ENCODE peak calls at places on chromosomes 3 and 15, in six cellular contexts. I, N, V, D, W and F are unnamed samples. For H3K4me1, the result is how much of the 10 kb centered on the place peaks cover.

GRCh38 chr3:134621824-134622223 is 29.0 kb downstream of the KY start:
- DNase-seq in D (no peak), W (no peak), I (no peak), V (no peak), N (no peak), F (no peak)

GRCh38 chr3:39910828-39911464 is 101.5 kb downstream of the MYRIP start:
- DNase-seq in V (no peak), W (peak), I (peak), N (no peak), D (no peak), F (peak)

GRCh38 chr15:64527263-64527984 is 67.0 kb downstream of the ZNF609 start:
- DNase-seq in V (peak), N (no peak), W (no peak), I (peak), D (no peak), F (no peak)

GRCh38 chr15:72787521-72787920 is 4.0 kb upstream of the ADPGK start:
- DNase-seq in W (no peak), I (no peak), N (no peak), V (no peak), D (no peak), F (no peak)

GRCh38 chr3:100352296-100353178 is 18.0 kb downstream of the NIT2 start:
- DNase-seq in D (no peak), I (peak), W (peak), N (no peak), V (no peak), F (no peak)

GRCh38 chr3:70882104-70882503 is 569.7 kb upstream of the MDFIC2 start:
- DNase-seq in I (no peak), N (no peak), D (no peak), V (peak), W (peak), F (peak)

GRCh38 chr3:185739264-185739701 is 85.6 kb downstream of the IGF2BP2 start:
- DNase-seq in N (no peak), D (no peak), I (no peak), V (no peak), W (peak), F (no peak)

GRCh38 chr15:45635191-45635638 is 386 bp downstream of the SQOR start:
- DNase-seq in W (peak), D (no peak), N (peak), V (peak), I (no peak), F (peak)

GRCh38 chr3:30619318-30619717 is 12.9 kb downstream of the TGFBR2 start:
- DNase-seq in I (no peak), V (no peak), N (no peak), W (no peak), D (no peak), F (no peak)

GRCh38 chr3:24161841-24162240 is 216.8 kb downstream of the NR1D2 start:
- DNase-seq in I (no peak), D (no peak), V (no peak), N (no peak), W (no peak), F (no peak)

GRCh38 chr3:64600246-64600645 is 87.6 kb downstream of the ADAMTS9 start:
- DNase-seq in W (no peak), V (no peak), N (no peak), I (no peak), D (no peak), F (no peak)

GRCh38 chr3:46607603-46608028 is 4.7 kb upstream of the FAM240A start:
- DNase-seq in I (no peak), D (no peak), W (no peak), V (peak), N (no peak), F (no peak)

GRCh38 chr15:51348688-51349087 is 7.2 kb downstream of the GLDN start:
- DNase-seq in V (no peak), N (no peak), I (no peak), D (no peak), W (no peak), F (no peak)

GRCh38 chr3:127212711-127213110 is 19.8 kb downstream of the PRR23E start:
- DNase-seq in V (no peak), W (no peak), I (no peak), N (no peak), D (no peak), F (no peak)

GRCh38 chr3:111998661-111999641 is at the start of gene TAGLN3:
- DNase-seq in V (no peak), I (peak), N (no peak), W (peak), D (no peak), F (peak)

GRCh38 chr3:53044371-53045106 is 1.3 kb downstream of the SFMBT1 start:
- DNase-seq in V (peak), D (no peak), W (peak), N (no peak), I (peak), F (peak)

GRCh38 chr3:88032245-88032644 is 26.6 kb downstream of the CGGBP1 start:
- DNase-seq in I (no peak), W (no peak), N (no peak), D (no peak), V (no peak), F (no peak)

GRCh38 chr3:146160233-146160963 is 586 bp downstream of the PLOD2 start:
- DNase-seq in W (peak), N (peak), I (peak), D (peak), V (peak), F (peak)

GRCh38 chr3:160163259-160163878 is 61.9 kb upstream of the C3orf80 start:
- DNase-seq in V (peak), D (no peak), W (peak), N (no peak), I (no peak), F (peak)

GRCh38 chr3:49006591-49007067 is 562 bp upstream of the WDR6 start:
- DNase-seq in I (no peak), W (peak), V (no peak), N (no peak), D (no peak), F (peak)

GRCh38 chr3:46713898-46714552 is 3.6 kb downstream of the PRSS50 start:
- DNase-seq in D (peak), V (no peak), N (no peak), W (no peak), I (no peak), F (no peak)

GRCh38 chr3:190694335-190695001 is 168.0 kb downstream of the GMNC start:
- DNase-seq in N (no peak), V (no peak), D (no peak), W (no peak), I (no peak), F (no peak)

GRCh38 chr3:103949690-103950089 is 1417.0 kb upstream of the ALCAM start:
- DNase-seq in W (no peak), N (no peak), D (no peak), I (peak), V (no peak), F (no peak)

GRCh38 chr15:86743283-86743903 is 663.7 kb downstream of the AGBL1 start:
- DNase-seq in I (peak), D (no peak), W (peak), N (no peak), V (peak), F (peak)

GRCh38 chr15:50330921-50331320 is 24.1 kb downstream of the GABPB1 start:
- DNase-seq in D (no peak), I (peak), V (peak), N (no peak), W (no peak), F (no peak)

GRCh38 chr15:77830041-77830440 is 197.3 kb upstream of the LINGO1 start:
- DNase-seq in I (peak), N (no peak), W (no peak), V (no peak), D (no peak), F (no peak)

GRCh38 chr3:40329081-40329480 is 19.6 kb downstream of the EIF1B start:
- DNase-seq in V (no peak), I (no peak), D (no peak), W (no peak), N (no peak), F (no peak)

GRCh38 chr3:4824948-4825325 is 154.3 kb upstream of the BHLHE40 start:
- DNase-seq in N (no peak), D (peak), V (peak), I (peak), W (peak), F (peak)

GRCh38 chr15:77591960-77592613 is 40.6 kb downstream of the LINGO1 start:
- DNase-seq in D (no peak), I (no peak), W (no peak), N (no peak), V (no peak), F (no peak)

GRCh38 chr3:194517333-194517732 is 30.5 kb upstream of the ATP13A3 start:
- DNase-seq in I (no peak), D (no peak), V (no peak), W (no peak), N (no peak), F (no peak)

GRCh38 chr3:53243165-53243564 is 12.7 kb downstream of the TKT start:
- DNase-seq in V (peak), I (no peak), D (no peak), N (no peak), W (no peak), F (peak)

GRCh38 chr3:125231895-125232294 is 19.3 kb upstream of the SLC12A8 start:
- DNase-seq in I (peak), N (no peak), D (peak), V (no peak), W (no peak), F (no peak)

GRCh38 chr3:30704931-30705890 is 98.8 kb downstream of the TGFBR2 start:
- DNase-seq in D (no peak), N (no peak), W (no peak), V (no peak), I (no peak), F (no peak)

DNA sequence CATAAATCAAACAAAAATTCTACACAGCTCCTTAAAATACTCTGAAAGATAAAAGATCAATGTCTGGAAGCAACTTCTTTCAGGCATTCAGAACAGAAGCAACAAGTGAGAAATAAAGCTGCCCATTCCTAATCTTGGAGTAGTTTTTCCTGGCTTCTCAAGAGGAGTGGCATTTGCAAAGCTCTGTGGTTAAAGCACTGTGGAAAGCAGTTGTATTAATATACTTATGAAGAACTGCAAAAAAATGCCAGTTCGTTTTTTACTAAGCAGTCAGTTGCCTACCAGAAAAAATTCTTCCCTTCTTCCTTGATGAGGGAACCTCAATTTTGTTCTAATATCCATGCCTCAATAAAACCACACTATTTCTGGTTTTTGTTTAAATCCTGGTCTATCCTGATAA is 197.8 kb downstream of the TNIK start:
- DNase-seq in I (no peak), V (no peak), D (peak), W (no peak), N (no peak), F (no peak)
- H3K4me1 ChIP-seq in I (under half), V (under half), D (under half), W (under half), N (under half), F (under half)

GRCh38 chr3:66492672-66493071 is 8.2 kb downstream of the LRIG1 start:
- DNase-seq in W (no peak), N (no peak), V (no peak), I (no peak), D (no peak), F (peak)

GRCh38 chr3:66489115-66489514 is 11.7 kb downstream of the LRIG1 start:
- DNase-seq in I (no peak), V (no peak), D (no peak), W (no peak), N (no peak), F (no peak)

GRCh38 chr3:66490214-66490613 is 10.6 kb downstream of the LRIG1 start:
- DNase-seq in N (no peak), W (no peak), V (no peak), D (no peak), I (no peak), F (peak)

GRCh38 chr3:66489577-66489976 is 11.2 kb downstream of the LRIG1 start:
- DNase-seq in D (no peak), I (no peak), V (no peak), W (no peak), N (no peak), F (no peak)

DNA sequence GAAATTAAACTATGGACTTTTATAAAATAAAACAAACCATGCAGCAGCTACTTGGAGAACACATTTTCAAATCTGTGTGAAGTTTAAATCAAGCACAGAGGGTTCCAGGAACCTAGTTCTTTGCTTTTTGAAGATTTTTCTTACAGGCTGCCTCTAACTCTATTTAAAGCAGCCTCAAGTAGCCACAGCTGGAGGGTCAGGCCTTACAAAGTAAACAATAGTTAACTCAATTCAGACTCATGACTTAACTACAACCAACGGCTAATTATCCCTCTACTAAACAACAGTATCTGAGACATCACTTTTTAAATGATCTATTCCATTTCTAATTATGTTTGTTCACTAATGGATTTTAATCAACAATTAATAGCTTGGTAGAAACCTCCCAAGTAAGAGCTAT is 9.8 kb downstream of the LRIG1 start:
- DNase-seq in D (no peak), N (no peak), V (no peak), I (no peak), W (no peak), F (no peak)
- H3K4me1 ChIP-seq in D (under half), N (under half), V (under half), I (under half), W (under half), F (under half)

GRCh38 chr15:40045572-40046217 is 6.7 kb upstream of the SRP14 start:
- DNase-seq in I (no peak), W (no peak), D (no peak), V (no peak), N (peak), F (no peak)

GRCh38 chr15:40046721-40047412 is 7.9 kb upstream of the SRP14 start:
- DNase-seq in W (no peak), I (peak), N (peak), V (peak), D (peak), F (peak)

GRCh38 chr15:40043927-40044716 is 5.1 kb upstream of the SRP14 start:
- DNase-seq in D (no peak), I (no peak), N (peak), V (no peak), W (no peak), F (no peak)

GRCh38 chr15:40042791-40043320 is 3.9 kb upstream of the SRP14 start:
- DNase-seq in D (no peak), V (no peak), W (no peak), I (no peak), N (peak), F (no peak)

GRCh38 chr15:40044717-40045571 is 6.0 kb upstream of the SRP14 start:
- DNase-seq in I (peak), W (peak), V (peak), D (peak), N (peak), F (peak)
- H3K4me1 ChIP-seq in I (under half), W (under half), V (under half), D (under half), N (under half), F (under half)

DNA sequence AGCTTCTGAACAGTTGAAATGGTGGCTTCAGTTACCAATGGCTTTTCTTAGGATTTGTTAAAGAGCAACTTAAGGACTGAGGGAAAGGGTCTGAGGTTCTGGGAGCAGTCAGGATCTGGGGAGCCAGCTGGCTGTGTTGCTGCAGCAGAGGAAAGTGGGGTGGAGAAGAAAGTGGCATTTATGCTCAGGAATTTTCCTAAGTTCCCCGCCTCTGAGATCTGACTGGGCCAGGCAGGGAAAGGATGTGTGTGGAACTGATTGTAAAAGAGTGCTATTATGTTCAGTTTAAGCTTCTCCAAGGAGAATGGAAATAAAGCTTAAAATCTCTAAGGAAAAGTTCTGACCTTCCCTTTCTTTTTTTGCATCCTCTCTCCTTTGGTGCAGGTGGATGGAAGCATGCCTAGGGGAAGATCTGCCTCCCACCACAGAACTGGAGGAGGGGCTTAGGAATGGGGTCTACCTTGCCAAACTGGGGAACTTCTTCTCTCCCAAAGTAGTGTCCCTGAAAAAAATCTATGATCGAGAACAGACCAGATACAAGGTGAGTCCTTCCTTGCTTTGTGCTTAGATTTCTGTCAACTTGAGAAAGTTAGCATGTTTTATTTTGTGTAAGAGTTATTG is 37.8 kb downstream of the IQGAP1 start:
- DNase-seq in D (no peak), W (no peak), I (no peak), V (no peak), N (no peak), F (no peak)
- H3K4me1 ChIP-seq in D (under half), W (under half), I (under half), V (under half), N (under half), F (under half)

GRCh38 chr3:69082805-69083204 is 1.9 kb upstream of the ARL6IP5 start:
- DNase-seq in I (peak), V (peak), N (no peak), W (peak), D (no peak), F (no peak)
- H3K4me1 ChIP-seq in I (half or more), V (half or more), N (under half), W (half or more), D (half or more), F (under half)

GRCh38 chr15:85692873-85693272 is 101.9 kb downstream of the KLHL25 start:
- DNase-seq in V (no peak), N (no peak), I (no peak), W (no peak), D (no peak), F (peak)
- H3K4me1 ChIP-seq in V (under half), N (under half), I (under half), W (under half), D (under half), F (under half)

GRCh38 chr15:90055182-90055581 is 47.1 kb downstream of the IDH2 start:
- DNase-seq in N (no peak), I (no peak), W (no peak), V (no peak), D (peak), F (no peak)

GRCh38 chr15:90054618-90055097 is 47.6 kb downstream of the IDH2 start:
- DNase-seq in N (no peak), I (no peak), D (peak), V (no peak), W (peak), F (no peak)

GRCh38 chr15:90049666-90050604 is 48.8 kb downstream of the ZNF710 start:
- DNase-seq in V (no peak), I (no peak), N (no peak), D (peak), W (no peak), F (no peak)

GRCh38 chr15:90058308-90058707 is 44.0 kb downstream of the IDH2 start:
- DNase-seq in N (no peak), D (no peak), V (no peak), W (no peak), I (no peak), F (no peak)

DNA sequence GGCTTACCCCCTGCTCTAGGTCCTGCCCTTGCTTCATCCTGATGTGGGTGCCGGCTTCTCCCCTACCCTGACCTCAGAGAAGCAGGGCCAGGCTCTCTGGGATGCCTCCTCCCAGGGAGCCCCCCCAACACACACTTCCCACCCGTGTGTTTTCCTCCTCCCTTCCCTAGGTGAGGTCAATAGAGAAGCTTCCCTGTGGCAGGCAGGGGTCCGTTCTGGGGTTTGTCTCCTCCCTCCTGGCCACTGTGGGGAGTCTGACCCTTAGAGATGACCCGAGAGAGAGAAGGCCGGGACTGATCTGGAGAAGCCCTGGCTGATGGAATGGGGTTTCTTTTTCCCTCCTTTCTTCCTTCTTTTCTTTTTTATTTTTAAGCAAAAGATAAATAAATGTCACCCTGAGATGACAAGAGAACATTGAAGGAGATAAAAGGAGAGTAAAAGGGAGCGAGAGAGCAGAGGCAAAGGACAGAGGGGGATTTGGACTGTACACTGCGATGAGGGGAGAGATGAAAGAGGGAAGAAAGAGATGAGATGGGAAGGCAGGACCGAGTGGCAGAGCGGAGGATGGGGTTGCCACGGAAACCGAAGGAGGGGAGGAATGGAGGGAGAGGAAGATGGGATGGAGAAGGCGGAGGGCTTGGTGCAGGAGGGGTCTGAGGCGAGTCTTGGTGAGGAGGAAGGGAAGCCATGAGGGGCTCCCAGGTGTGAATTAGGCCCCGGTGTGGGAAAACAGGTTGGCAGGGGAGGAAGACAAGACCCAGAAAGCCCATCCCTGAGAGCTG is 48.4 kb downstream of the IDH2 start:
- DNase-seq in D (no peak), I (no peak), V (no peak), W (no peak), N (no peak), F (no peak)
- H3K4me1 ChIP-seq in D (under half), I (under half), V (under half), W (under half), N (under half), F (under half)

GRCh38 chr3:101809178-101810022 is 30.4 kb downstream of the NXPE3 start:
- DNase-seq in I (no peak), D (no peak), W (peak), V (peak), N (no peak), F (peak)
- H3K4me1 ChIP-seq in I (under half), D (under half), W (under half), V (under half), N (under half), F (under half)

GRCh38 chr3:11584570-11584969 is 59.1 kb downstream of the VGLL4 start:
- DNase-seq in V (no peak), N (no peak), W (no peak), I (no peak), D (no peak), F (no peak)
- H3K4me1 ChIP-seq in V (under half), N (under half), W (under half), I (under half), D (under half), F (under half)